ENCODE peak calls at places on chromosome 14, in seven cellular contexts. D is ELR; Q is activated CD4-positive, alpha-beta T cell treated with anti-CD3 and anti-CD28 coated beads for 4 hours; U is stimulated activated CD8-positive, alpha-beta memory T cell treated with anti-CD3 and anti-CD28 coated beads, Interleukin-4, amount 100 ng/mL, for 1 hour; O is heart right ventricle; R is non-pigmented ciliary epithelial cell; G is testis. P is an unnamed sample.

GRCh38 chr14:73787760-73788508 is 63.7 kb upstream of the PTGR2 start:
- DNase-seq in G (no peak), O (no peak), Q (peak; percentile 39), D (peak; percentile 57), U (no peak), R (no peak), P (no peak)

GRCh38 chr14:54366726-54367707 is 29.8 kb upstream of the CDKN3 start:
- DNase-seq in O (no peak), U (no peak), G (peak; percentile 73), R (no peak), D (peak; percentile 71), Q (peak; percentile 23), P (no peak)

GRCh38 chr14:26180221-26180620 is 417.6 kb downstream of the NOVA1 start:
- DNase-seq in Q (no peak), U (no peak), O (no peak), G (no peak), R (no peak), D (no peak), P (no peak)

GRCh38 chr14:65709576-65709975 is 297.0 kb downstream of the FUT8 start:
- DNase-seq in R (no peak), Q (no peak), U (no peak), O (no peak), G (peak; percentile 51), D (no peak), P (no peak)

GRCh38 chr14:59688224-59689170 is 111.9 kb upstream of the CCDC175 start:
- DNase-seq in D (peak; percentile 64), U (no peak), Q (no peak), R (peak; percentile 44), O (no peak), G (peak; percentile 78), P (no peak)

GRCh38 chr14:94713115-94713514 is 56.8 kb downstream of the GSC start:
- DNase-seq in D (no peak), U (no peak), G (no peak), Q (no peak), O (no peak), R (no peak), P (no peak)

GRCh38 chr14:92575061-92575772 is 61.6 kb downstream of the RIN3 start:
- DNase-seq in R (no peak), O (no peak), D (no peak), G (no peak), Q (no peak), U (no peak), P (no peak)

GRCh38 chr14:75709207-75709812 is 48.3 kb downstream of the TTLL5 start:
- DNase-seq in O (peak; percentile 46), R (peak; percentile 64), G (peak; percentile 94), Q (peak; percentile 66), U (peak; percentile 9), D (peak; percentile 84), P (peak; percentile 75)

GRCh38 chr14:61511558-61511924 is 183.8 kb upstream of the HIF1A start:
- DNase-seq in R (no peak), U (no peak), D (no peak), O (no peak), G (peak; percentile 68), Q (peak; percentile 70), P (no peak)

GRCh38 chr14:22845821-22846625 is 9.6 kb downstream of the MMP14 start:
- DNase-seq in O (no peak), Q (no peak), D (no peak), G (no peak), U (no peak), R (no peak), P (no peak)

GRCh38 chr14:78673845-78674244 is 503.7 kb downstream of the NRXN3 start:
- DNase-seq in D (no peak), U (no peak), G (no peak), O (no peak), Q (no peak), R (no peak), P (no peak)

GRCh38 chr14:82911930-82912329 is 1378.3 kb upstream of the SEL1L start:
- DNase-seq in O (no peak), D (no peak), Q (no peak), G (no peak), R (no peak), U (no peak), P (no peak)

GRCh38 chr14:53847881-53848280 is 108.7 kb downstream of the BMP4 start:
- DNase-seq in G (no peak), D (no peak), R (no peak), O (no peak), U (no peak), Q (no peak), P (no peak)

GRCh38 chr14:21704340-21704737 is 30.7 kb upstream of the OR4E1 start:
- DNase-seq in R (no peak), U (no peak), D (no peak), Q (no peak), G (no peak), O (no peak), P (no peak)

GRCh38 chr14:93044601-93045000 is 71.1 kb downstream of the ITPK1 start:
- DNase-seq in G (no peak), D (no peak), O (no peak), R (no peak), Q (no peak), U (no peak), P (no peak)

GRCh38 chr14:65290830-65291229 is 121.7 kb upstream of the FUT8 start:
- DNase-seq in D (peak; percentile 99), G (no peak), R (peak; percentile 86), Q (peak; percentile 28), U (no peak), O (no peak), P (peak; percentile 37)

GRCh38 chr14:68255697-68256178 is 436.2 kb downstream of the RAD51B start:
- DNase-seq in G (no peak), D (peak; percentile 78), O (no peak), Q (no peak), R (no peak), U (no peak), P (no peak)

GRCh38 chr14:32603992-32604391 is 274.9 kb downstream of the AKAP6 start:
- DNase-seq in U (no peak), Q (no peak), D (no peak), G (no peak), O (no peak), R (no peak), P (no peak)

GRCh38 chr14:37142835-37143499 is 29.4 kb downstream of the SLC25A21 start:
- DNase-seq in U (no peak), O (no peak), D (peak; percentile 53), G (no peak), Q (no peak), R (no peak), P (peak; percentile 10)

GRCh38 chr14:58477653-58478052 is 50.1 kb downstream of the KIAA0586 start:
- DNase-seq in G (no peak), D (no peak), Q (no peak), R (no peak), O (no peak), U (no peak), P (no peak)

GRCh38 chr14:56422703-56423213 is 156.8 kb upstream of the TMEM260 start:
- DNase-seq in O (peak; percentile 11), Q (peak; percentile 1), G (peak; percentile 71), R (peak; percentile 45), D (peak; percentile 48), U (no peak), P (peak; percentile 40)

GRCh38 chr14:104285483-104285790 is 147.1 kb downstream of the KIF26A start:
- DNase-seq in Q (no peak), D (no peak), U (no peak), R (no peak), G (no peak), O (no peak), P (no peak)

GRCh38 chr14:64763801-64764511 is 59.7 kb downstream of the PLEKHG3 start:
- DNase-seq in G (peak; percentile 49), Q (no peak), O (no peak), D (peak; percentile 73), R (no peak), U (no peak), P (no peak)

GRCh38 chr14:103105580-103106168 is 11.1 kb downstream of the EXOC3L4 start:
- DNase-seq in R (no peak), U (no peak), O (no peak), Q (no peak), G (no peak), D (no peak), P (no peak)

GRCh38 chr14:33647385-33647786 is 303.5 kb downstream of the EGLN3 start:
- DNase-seq in Q (no peak), D (peak; percentile 97), U (no peak), G (no peak), R (peak; percentile 98), O (no peak), P (peak; percentile 70)

GRCh38 chr14:93232159-93232558 is 25.1 kb downstream of the UBR7 start:
- DNase-seq in Q (no peak), G (no peak), D (no peak), O (no peak), U (no peak), R (no peak), P (no peak)

GRCh38 chr14:100747736-100748135 is 21.0 kb downstream of the DLK1 start:
- DNase-seq in R (no peak), O (no peak), Q (no peak), D (no peak), G (no peak), U (no peak), P (no peak)

GRCh38 chr14:99853206-99853605 is 60.0 kb downstream of the EML1 start:
- DNase-seq in R (no peak), U (no peak), G (no peak), Q (no peak), D (peak; percentile 10), O (peak; percentile 31), P (no peak)

GRCh38 chr14:89308232-89308959 is 108.6 kb downstream of the FOXN3 start:
- DNase-seq in U (no peak), O (no peak), R (no peak), G (no peak), D (no peak), Q (no peak), P (no peak)

GRCh38 chr14:100739306-100739705 is 12.6 kb downstream of the DLK1 start:
- DNase-seq in G (no peak), D (no peak), R (no peak), O (no peak), Q (no peak), U (no peak), P (no peak)

GRCh38 chr14:104794099-104794498 is 1.4 kb downstream of the AKT1 start:
- DNase-seq in O (peak; percentile 59), U (no peak), Q (no peak), D (peak; percentile 84), G (peak; percentile 62), R (no peak), P (no peak)

GRCh38 chr14:23478109-23478698 is 8.7 kb downstream of the NGDN start:
- DNase-seq in O (no peak), R (peak; percentile 30), D (peak; percentile 68), U (no peak), G (peak; percentile 68), Q (peak; percentile 73), P (peak; percentile 28)